ENCODE peak calls at places on chromosomes 5 and 9, in nine cellular contexts. One of them, this sample, is unnamed.

GRCh38 chr9:91948423-91949292 is 1.4 kb downstream of the ROR2 start:
- DNase-seq in activated CD8-positive, alpha-beta memory T cell treated with anti-CD3 and anti-CD28 coated beads, Interleukin-2, amount 10 ng/mL, durations not matched to agents 7 days and 5 days: peak
- DNase-seq in fibroblast of pulmonary artery: peak
- DNase-seq in HEK293T: peak
- DNase-seq in mammary epithelial cell: peak
- DNase-seq in nucleus accumbens: no peak
- DNase-seq in breast epithelium: peak
- DNase-seq in stimulated activated CD8-positive, alpha-beta memory T cell treated with anti-CD3 and anti-CD28 coated beads, Interleukin-4, amount 100 ng/mL, for 24 hours: no peak
- DNase-seq in EH: peak
- DNase-seq in this sample: no peak

GRCh38 chr5:140881889-140882590 is at the start of gene PCDHA13:
- DNase-seq in activated CD8-positive, alpha-beta memory T cell treated with anti-CD3 and anti-CD28 coated beads, Interleukin-2, amount 10 ng/mL, durations not matched to agents 7 days and 5 days: no peak
- DNase-seq in fibroblast of pulmonary artery: peak
- DNase-seq in HEK293T: no peak
- DNase-seq in mammary epithelial cell: peak
- DNase-seq in nucleus accumbens: no peak
- DNase-seq in breast epithelium: no peak
- DNase-seq in stimulated activated CD8-positive, alpha-beta memory T cell treated with anti-CD3 and anti-CD28 coated beads, Interleukin-4, amount 100 ng/mL, for 24 hours: no peak
- DNase-seq in EH: no peak
- DNase-seq in this sample: no peak

GRCh38 chr9:35035851-35036701 is 36.3 kb downstream of the VCP start:
- DNase-seq in activated CD8-positive, alpha-beta memory T cell treated with anti-CD3 and anti-CD28 coated beads, Interleukin-2, amount 10 ng/mL, durations not matched to agents 7 days and 5 days: peak
- DNase-seq in fibroblast of pulmonary artery: peak
- DNase-seq in HEK293T: no peak
- DNase-seq in mammary epithelial cell: no peak
- DNase-seq in nucleus accumbens: no peak
- DNase-seq in breast epithelium: no peak
- DNase-seq in stimulated activated CD8-positive, alpha-beta memory T cell treated with anti-CD3 and anti-CD28 coated beads, Interleukin-4, amount 100 ng/mL, for 24 hours: peak
- DNase-seq in EH: peak
- DNase-seq in this sample: no peak

GRCh38 chr5:159765760-159766517 is 150.3 kb upstream of the ADRA1B start:
- DNase-seq in activated CD8-positive, alpha-beta memory T cell treated with anti-CD3 and anti-CD28 coated beads, Interleukin-2, amount 10 ng/mL, durations not matched to agents 7 days and 5 days: no peak
- DNase-seq in fibroblast of pulmonary artery: no peak
- DNase-seq in HEK293T: no peak
- DNase-seq in mammary epithelial cell: no peak
- DNase-seq in nucleus accumbens: no peak
- DNase-seq in breast epithelium: no peak
- DNase-seq in stimulated activated CD8-positive, alpha-beta memory T cell treated with anti-CD3 and anti-CD28 coated beads, Interleukin-4, amount 100 ng/mL, for 24 hours: no peak
- DNase-seq in EH: peak
- DNase-seq in this sample: no peak

GRCh38 chr5:159049844-159050318 is 49.8 kb downstream of the EBF1 start:
- DNase-seq in activated CD8-positive, alpha-beta memory T cell treated with anti-CD3 and anti-CD28 coated beads, Interleukin-2, amount 10 ng/mL, durations not matched to agents 7 days and 5 days: no peak
- DNase-seq in fibroblast of pulmonary artery: peak
- DNase-seq in HEK293T: no peak
- DNase-seq in mammary epithelial cell: no peak
- DNase-seq in nucleus accumbens: no peak
- DNase-seq in breast epithelium: no peak
- DNase-seq in stimulated activated CD8-positive, alpha-beta memory T cell treated with anti-CD3 and anti-CD28 coated beads, Interleukin-4, amount 100 ng/mL, for 24 hours: no peak
- DNase-seq in EH: peak
- DNase-seq in this sample: no peak

GRCh38 chr5:34511915-34512314 is 144.2 kb upstream of the RAI14 start:
- DNase-seq in activated CD8-positive, alpha-beta memory T cell treated with anti-CD3 and anti-CD28 coated beads, Interleukin-2, amount 10 ng/mL, durations not matched to agents 7 days and 5 days: no peak
- DNase-seq in fibroblast of pulmonary artery: peak
- DNase-seq in HEK293T: no peak
- DNase-seq in mammary epithelial cell: no peak
- DNase-seq in nucleus accumbens: no peak
- DNase-seq in breast epithelium: no peak
- DNase-seq in stimulated activated CD8-positive, alpha-beta memory T cell treated with anti-CD3 and anti-CD28 coated beads, Interleukin-4, amount 100 ng/mL, for 24 hours: no peak
- DNase-seq in EH: no peak
- DNase-seq in this sample: no peak

GRCh38 chr5:74865293-74865798 is 841 bp downstream of the FAM169A start:
- DNase-seq in activated CD8-positive, alpha-beta memory T cell treated with anti-CD3 and anti-CD28 coated beads, Interleukin-2, amount 10 ng/mL, durations not matched to agents 7 days and 5 days: peak
- DNase-seq in fibroblast of pulmonary artery: no peak
- DNase-seq in HEK293T: peak
- DNase-seq in mammary epithelial cell: no peak
- DNase-seq in nucleus accumbens: no peak
- DNase-seq in breast epithelium: no peak
- DNase-seq in stimulated activated CD8-positive, alpha-beta memory T cell treated with anti-CD3 and anti-CD28 coated beads, Interleukin-4, amount 100 ng/mL, for 24 hours: no peak
- DNase-seq in EH: no peak
- DNase-seq in this sample: no peak

GRCh38 chr5:171419663-171420428 is 399 bp downstream of the FGF18 start:
- DNase-seq in activated CD8-positive, alpha-beta memory T cell treated with anti-CD3 and anti-CD28 coated beads, Interleukin-2, amount 10 ng/mL, durations not matched to agents 7 days and 5 days: no peak
- DNase-seq in fibroblast of pulmonary artery: peak
- DNase-seq in HEK293T: peak
- DNase-seq in mammary epithelial cell: no peak
- DNase-seq in nucleus accumbens: no peak
- DNase-seq in breast epithelium: no peak
- DNase-seq in stimulated activated CD8-positive, alpha-beta memory T cell treated with anti-CD3 and anti-CD28 coated beads, Interleukin-4, amount 100 ng/mL, for 24 hours: peak
- DNase-seq in EH: peak
- DNase-seq in this sample: no peak

GRCh38 chr5:50653946-50654345 is 12.5 kb upstream of the PARP8 start:
- DNase-seq in activated CD8-positive, alpha-beta memory T cell treated with anti-CD3 and anti-CD28 coated beads, Interleukin-2, amount 10 ng/mL, durations not matched to agents 7 days and 5 days: no peak
- DNase-seq in fibroblast of pulmonary artery: no peak
- DNase-seq in HEK293T: no peak
- DNase-seq in mammary epithelial cell: no peak
- DNase-seq in nucleus accumbens: no peak
- DNase-seq in breast epithelium: no peak
- DNase-seq in stimulated activated CD8-positive, alpha-beta memory T cell treated with anti-CD3 and anti-CD28 coated beads, Interleukin-4, amount 100 ng/mL, for 24 hours: no peak
- DNase-seq in EH: no peak
- DNase-seq in this sample: no peak

GRCh38 chr9:18905033-18905882 is 127.8 kb downstream of the SAXO1 start:
- DNase-seq in activated CD8-positive, alpha-beta memory T cell treated with anti-CD3 and anti-CD28 coated beads, Interleukin-2, amount 10 ng/mL, durations not matched to agents 7 days and 5 days: no peak
- DNase-seq in fibroblast of pulmonary artery: peak
- DNase-seq in HEK293T: no peak
- DNase-seq in mammary epithelial cell: no peak
- DNase-seq in nucleus accumbens: no peak
- DNase-seq in breast epithelium: no peak
- DNase-seq in stimulated activated CD8-positive, alpha-beta memory T cell treated with anti-CD3 and anti-CD28 coated beads, Interleukin-4, amount 100 ng/mL, for 24 hours: no peak
- DNase-seq in EH: peak
- DNase-seq in this sample: no peak

GRCh38 chr9:93460689-93461413 is 7.5 kb upstream of the FAM120AOS start:
- DNase-seq in activated CD8-positive, alpha-beta memory T cell treated with anti-CD3 and anti-CD28 coated beads, Interleukin-2, amount 10 ng/mL, durations not matched to agents 7 days and 5 days: no peak
- DNase-seq in fibroblast of pulmonary artery: no peak
- DNase-seq in HEK293T: no peak
- DNase-seq in mammary epithelial cell: no peak
- DNase-seq in nucleus accumbens: no peak
- DNase-seq in breast epithelium: no peak
- DNase-seq in stimulated activated CD8-positive, alpha-beta memory T cell treated with anti-CD3 and anti-CD28 coated beads, Interleukin-4, amount 100 ng/mL, for 24 hours: no peak
- DNase-seq in EH: no peak
- DNase-seq in this sample: no peak

GRCh38 chr9:19493174-19493811 is 84.5 kb downstream of the ACER2 start:
- DNase-seq in activated CD8-positive, alpha-beta memory T cell treated with anti-CD3 and anti-CD28 coated beads, Interleukin-2, amount 10 ng/mL, durations not matched to agents 7 days and 5 days: peak
- DNase-seq in fibroblast of pulmonary artery: peak
- DNase-seq in HEK293T: peak
- DNase-seq in mammary epithelial cell: peak
- DNase-seq in nucleus accumbens: peak
- DNase-seq in breast epithelium: peak
- DNase-seq in stimulated activated CD8-positive, alpha-beta memory T cell treated with anti-CD3 and anti-CD28 coated beads, Interleukin-4, amount 100 ng/mL, for 24 hours: peak
- DNase-seq in EH: peak
- DNase-seq in this sample: no peak

GRCh38 chr9:132943677-132944293 is 631 bp downstream of the TSC1 start:
- DNase-seq in activated CD8-positive, alpha-beta memory T cell treated with anti-CD3 and anti-CD28 coated beads, Interleukin-2, amount 10 ng/mL, durations not matched to agents 7 days and 5 days: no peak
- DNase-seq in fibroblast of pulmonary artery: no peak
- DNase-seq in HEK293T: no peak
- DNase-seq in mammary epithelial cell: peak
- DNase-seq in nucleus accumbens: no peak
- DNase-seq in breast epithelium: no peak
- DNase-seq in stimulated activated CD8-positive, alpha-beta memory T cell treated with anti-CD3 and anti-CD28 coated beads, Interleukin-4, amount 100 ng/mL, for 24 hours: no peak
- DNase-seq in EH: peak
- DNase-seq in this sample: no peak

GRCh38 chr5:53055359-53055758 is 54.2 kb downstream of the MOCS2 start:
- DNase-seq in activated CD8-positive, alpha-beta memory T cell treated with anti-CD3 and anti-CD28 coated beads, Interleukin-2, amount 10 ng/mL, durations not matched to agents 7 days and 5 days: no peak
- DNase-seq in fibroblast of pulmonary artery: no peak
- DNase-seq in HEK293T: no peak
- DNase-seq in mammary epithelial cell: no peak
- DNase-seq in nucleus accumbens: no peak
- DNase-seq in breast epithelium: no peak
- DNase-seq in stimulated activated CD8-positive, alpha-beta memory T cell treated with anti-CD3 and anti-CD28 coated beads, Interleukin-4, amount 100 ng/mL, for 24 hours: no peak
- DNase-seq in EH: no peak
- DNase-seq in this sample: no peak

GRCh38 chr9:136720251-136720886 is 8.0 kb downstream of the DIPK1B start:
- DNase-seq in activated CD8-positive, alpha-beta memory T cell treated with anti-CD3 and anti-CD28 coated beads, Interleukin-2, amount 10 ng/mL, durations not matched to agents 7 days and 5 days: no peak
- DNase-seq in fibroblast of pulmonary artery: peak
- DNase-seq in HEK293T: no peak
- DNase-seq in mammary epithelial cell: no peak
- DNase-seq in nucleus accumbens: no peak
- DNase-seq in breast epithelium: no peak
- DNase-seq in stimulated activated CD8-positive, alpha-beta memory T cell treated with anti-CD3 and anti-CD28 coated beads, Interleukin-4, amount 100 ng/mL, for 24 hours: no peak
- DNase-seq in EH: peak
- DNase-seq in this sample: no peak

GRCh38 chr5:68456756-68457217 is 241.2 kb downstream of the PIK3R1 start:
- DNase-seq in activated CD8-positive, alpha-beta memory T cell treated with anti-CD3 and anti-CD28 coated beads, Interleukin-2, amount 10 ng/mL, durations not matched to agents 7 days and 5 days: no peak
- DNase-seq in fibroblast of pulmonary artery: peak
- DNase-seq in HEK293T: peak
- DNase-seq in mammary epithelial cell: peak
- DNase-seq in nucleus accumbens: no peak
- DNase-seq in breast epithelium: peak
- DNase-seq in stimulated activated CD8-positive, alpha-beta memory T cell treated with anti-CD3 and anti-CD28 coated beads, Interleukin-4, amount 100 ng/mL, for 24 hours: no peak
- DNase-seq in EH: peak
- DNase-seq in this sample: no peak

GRCh38 chr9:130765135-130766030 is 69.7 kb upstream of the ABL1 start:
- DNase-seq in activated CD8-positive, alpha-beta memory T cell treated with anti-CD3 and anti-CD28 coated beads, Interleukin-2, amount 10 ng/mL, durations not matched to agents 7 days and 5 days: peak
- DNase-seq in fibroblast of pulmonary artery: peak
- DNase-seq in HEK293T: no peak
- DNase-seq in mammary epithelial cell: peak
- DNase-seq in nucleus accumbens: no peak
- DNase-seq in breast epithelium: no peak
- DNase-seq in stimulated activated CD8-positive, alpha-beta memory T cell treated with anti-CD3 and anti-CD28 coated beads, Interleukin-4, amount 100 ng/mL, for 24 hours: no peak
- DNase-seq in EH: peak
- DNase-seq in this sample: no peak

GRCh38 chr9:131835132-131835910 is 95.4 kb upstream of the RAPGEF1 start:
- DNase-seq in activated CD8-positive, alpha-beta memory T cell treated with anti-CD3 and anti-CD28 coated beads, Interleukin-2, amount 10 ng/mL, durations not matched to agents 7 days and 5 days: no peak
- DNase-seq in fibroblast of pulmonary artery: no peak
- DNase-seq in HEK293T: no peak
- DNase-seq in mammary epithelial cell: no peak
- DNase-seq in nucleus accumbens: no peak
- DNase-seq in breast epithelium: no peak
- DNase-seq in stimulated activated CD8-positive, alpha-beta memory T cell treated with anti-CD3 and anti-CD28 coated beads, Interleukin-4, amount 100 ng/mL, for 24 hours: no peak
- DNase-seq in EH: no peak
- DNase-seq in this sample: no peak

GRCh38 chr5:35745193-35745592 is 111.5 kb upstream of the IL7R start:
- DNase-seq in activated CD8-positive, alpha-beta memory T cell treated with anti-CD3 and anti-CD28 coated beads, Interleukin-2, amount 10 ng/mL, durations not matched to agents 7 days and 5 days: no peak
- DNase-seq in fibroblast of pulmonary artery: no peak
- DNase-seq in HEK293T: no peak
- DNase-seq in mammary epithelial cell: no peak
- DNase-seq in nucleus accumbens: no peak
- DNase-seq in breast epithelium: no peak
- DNase-seq in stimulated activated CD8-positive, alpha-beta memory T cell treated with anti-CD3 and anti-CD28 coated beads, Interleukin-4, amount 100 ng/mL, for 24 hours: no peak
- DNase-seq in EH: no peak
- DNase-seq in this sample: no peak

This sample was measured in BJ.